ENCODE peak calls at places on chromosomes 1 and 21, in ten cellular contexts. One of them, this sample, is unnamed.

GRCh38 chr1:4044967-4045366 is 144.9 kb upstream of the C1orf174 start:
- DNase-seq in stomach: no peak
- DNase-seq in SK-N-SH: no peak
- DNase-seq in HepG2: no peak
- DNase-seq in K562: no peak
- DNase-seq in sigmoid colon: no peak
- DNase-seq in tibial nerve: no peak
- DNase-seq in ovary: no peak
- DNase-seq in A549: no peak
- DNase-seq in esophagus muscularis mucosa: no peak
- DNase-seq in this sample: no peak

GRCh38 chr21:38861989-38862683 is 56.4 kb downstream of the ETS2 start:
- DNase-seq in A549: no peak
- DNase-seq in HepG2: no peak
- DNase-seq in tibial nerve: no peak
- DNase-seq in K562: no peak
- DNase-seq in esophagus muscularis mucosa: no peak
- DNase-seq in SK-N-SH: no peak
- DNase-seq in stomach: no peak
- DNase-seq in ovary: no peak
- DNase-seq in sigmoid colon: no peak
- DNase-seq in this sample: no peak

GRCh38 chr21:44865561-44866280 is 7.8 kb downstream of the PTTG1IP start:
- DNase-seq in stomach: peak
- DNase-seq in ovary: no peak
- DNase-seq in sigmoid colon: peak
- DNase-seq in A549: no peak
- DNase-seq in tibial nerve: no peak
- DNase-seq in esophagus muscularis mucosa: no peak
- DNase-seq in K562: no peak
- DNase-seq in HepG2: no peak
- DNase-seq in SK-N-SH: no peak
- DNase-seq in this sample: no peak

GRCh38 chr1:204573563-204573925 is 57.3 kb downstream of the MDM4 start:
- DNase-seq in A549: peak
- DNase-seq in esophagus muscularis mucosa: no peak
- DNase-seq in tibial nerve: no peak
- DNase-seq in stomach: no peak
- DNase-seq in sigmoid colon: peak
- DNase-seq in SK-N-SH: no peak
- DNase-seq in K562: no peak
- DNase-seq in ovary: no peak
- DNase-seq in HepG2: peak
- DNase-seq in this sample: no peak

GRCh38 chr1:217562229-217562878 is 68.5 kb downstream of the GPATCH2 start:
- DNase-seq in sigmoid colon: no peak
- DNase-seq in HepG2: peak
- DNase-seq in tibial nerve: no peak
- DNase-seq in esophagus muscularis mucosa: no peak
- DNase-seq in SK-N-SH: no peak
- DNase-seq in stomach: no peak
- DNase-seq in A549: peak
- DNase-seq in ovary: no peak
- DNase-seq in K562: no peak
- DNase-seq in this sample: no peak

GRCh38 chr1:117590273-117590925 is 15.4 kb upstream of the TENT5C start:
- DNase-seq in ovary: no peak
- DNase-seq in esophagus muscularis mucosa: no peak
- DNase-seq in A549: no peak
- DNase-seq in sigmoid colon: no peak
- DNase-seq in SK-N-SH: no peak
- DNase-seq in stomach: peak
- DNase-seq in HepG2: no peak
- DNase-seq in K562: no peak
- DNase-seq in tibial nerve: no peak
- DNase-seq in this sample: no peak

GRCh38 chr1:58783090-58783992 is 506 bp downstream of the JUN start:
- DNase-seq in sigmoid colon: peak
- DNase-seq in tibial nerve: peak
- DNase-seq in A549: no peak
- DNase-seq in K562: peak
- DNase-seq in esophagus muscularis mucosa: peak
- DNase-seq in SK-N-SH: peak
- DNase-seq in HepG2: no peak
- DNase-seq in ovary: peak
- DNase-seq in stomach: peak
- DNase-seq in this sample: peak

GRCh38 chr1:220353229-220354012 is 81.2 kb upstream of the RAB3GAP2 start:
- DNase-seq in stomach: no peak
- DNase-seq in A549: no peak
- DNase-seq in sigmoid colon: no peak
- DNase-seq in K562: no peak
- DNase-seq in esophagus muscularis mucosa: no peak
- DNase-seq in HepG2: peak
- DNase-seq in ovary: no peak
- DNase-seq in tibial nerve: no peak
- DNase-seq in SK-N-SH: no peak
- DNase-seq in this sample: no peak

GRCh38 chr1:229027622-229028182 is 243.2 kb upstream of the RAB4A start:
- DNase-seq in tibial nerve: peak
- DNase-seq in HepG2: peak
- DNase-seq in stomach: no peak
- DNase-seq in A549: no peak
- DNase-seq in ovary: peak
- DNase-seq in SK-N-SH: no peak
- DNase-seq in esophagus muscularis mucosa: no peak
- DNase-seq in sigmoid colon: peak
- DNase-seq in K562: no peak
- DNase-seq in this sample: peak

GRCh38 chr1:98133151-98133550 is 212.3 kb upstream of the DPYD start:
- DNase-seq in A549: no peak
- DNase-seq in sigmoid colon: no peak
- DNase-seq in esophagus muscularis mucosa: no peak
- DNase-seq in K562: no peak
- DNase-seq in HepG2: no peak
- DNase-seq in stomach: no peak
- DNase-seq in tibial nerve: no peak
- DNase-seq in SK-N-SH: no peak
- DNase-seq in ovary: no peak
- DNase-seq in this sample: no peak

GRCh38 chr1:118360817-118361216 is 175.8 kb upstream of the SPAG17 start:
- DNase-seq in K562: no peak
- DNase-seq in esophagus muscularis mucosa: no peak
- DNase-seq in stomach: no peak
- DNase-seq in sigmoid colon: no peak
- DNase-seq in A549: no peak
- DNase-seq in ovary: no peak
- DNase-seq in HepG2: no peak
- DNase-seq in tibial nerve: no peak
- DNase-seq in SK-N-SH: no peak
- DNase-seq in this sample: no peak

GRCh38 chr1:25169610-25170009 is 62.7 kb downstream of the SYF2 start:
- DNase-seq in stomach: no peak
- DNase-seq in HepG2: no peak
- DNase-seq in K562: no peak
- DNase-seq in A549: no peak
- DNase-seq in tibial nerve: no peak
- DNase-seq in esophagus muscularis mucosa: peak
- DNase-seq in SK-N-SH: no peak
- DNase-seq in ovary: no peak
- DNase-seq in sigmoid colon: no peak
- DNase-seq in this sample: no peak

GRCh38 chr1:25554886-25555752 is 11.7 kb downstream of the LDLRAP1 start:
- DNase-seq in sigmoid colon: no peak
- DNase-seq in stomach: no peak
- DNase-seq in SK-N-SH: no peak
- DNase-seq in HepG2: no peak
- DNase-seq in ovary: no peak
- DNase-seq in K562: no peak
- DNase-seq in esophagus muscularis mucosa: no peak
- DNase-seq in tibial nerve: no peak
- DNase-seq in A549: no peak
- DNase-seq in this sample: no peak

GRCh38 chr1:225772848-225773247 is 4.8 kb upstream of the SRP9 start:
- DNase-seq in stomach: peak
- DNase-seq in SK-N-SH: no peak
- DNase-seq in A549: no peak
- DNase-seq in tibial nerve: no peak
- DNase-seq in HepG2: no peak
- DNase-seq in K562: no peak
- DNase-seq in esophagus muscularis mucosa: no peak
- DNase-seq in ovary: no peak
- DNase-seq in sigmoid colon: no peak
- DNase-seq in this sample: no peak

GRCh38 chr1:207054476-207054875 is 1.4 kb downstream of the PFKFB2 start:
- DNase-seq in tibial nerve: no peak
- DNase-seq in SK-N-SH: no peak
- DNase-seq in ovary: no peak
- DNase-seq in K562: no peak
- DNase-seq in esophagus muscularis mucosa: no peak
- DNase-seq in stomach: no peak
- DNase-seq in sigmoid colon: no peak
- DNase-seq in HepG2: no peak
- DNase-seq in A549: no peak
- DNase-seq in this sample: no peak

GRCh38 chr1:207050768-207051614 is at the start of gene YOD1:
- DNase-seq in sigmoid colon: peak
- DNase-seq in ovary: peak
- DNase-seq in SK-N-SH: peak
- DNase-seq in esophagus muscularis mucosa: peak
- DNase-seq in HepG2: peak
- DNase-seq in K562: peak
- DNase-seq in A549: peak
- DNase-seq in tibial nerve: peak
- DNase-seq in stomach: peak
- DNase-seq in this sample: peak

GRCh38 chr1:207050428-207050767 is 610 bp downstream of the YOD1 start:
- DNase-seq in HepG2: no peak
- DNase-seq in tibial nerve: no peak
- DNase-seq in esophagus muscularis mucosa: no peak
- DNase-seq in sigmoid colon: no peak
- DNase-seq in ovary: no peak
- DNase-seq in stomach: no peak
- DNase-seq in A549: no peak
- DNase-seq in SK-N-SH: no peak
- DNase-seq in K562: no peak
- DNase-seq in this sample: no peak

GRCh38 chr1:207051615-207051943 is 571 bp upstream of the YOD1 start:
- DNase-seq in HepG2: no peak
- DNase-seq in K562: no peak
- DNase-seq in SK-N-SH: no peak
- DNase-seq in stomach: no peak
- DNase-seq in A549: no peak
- DNase-seq in esophagus muscularis mucosa: no peak
- DNase-seq in tibial nerve: no peak
- DNase-seq in ovary: no peak
- DNase-seq in sigmoid colon: no peak
- DNase-seq in this sample: no peak

DNA sequence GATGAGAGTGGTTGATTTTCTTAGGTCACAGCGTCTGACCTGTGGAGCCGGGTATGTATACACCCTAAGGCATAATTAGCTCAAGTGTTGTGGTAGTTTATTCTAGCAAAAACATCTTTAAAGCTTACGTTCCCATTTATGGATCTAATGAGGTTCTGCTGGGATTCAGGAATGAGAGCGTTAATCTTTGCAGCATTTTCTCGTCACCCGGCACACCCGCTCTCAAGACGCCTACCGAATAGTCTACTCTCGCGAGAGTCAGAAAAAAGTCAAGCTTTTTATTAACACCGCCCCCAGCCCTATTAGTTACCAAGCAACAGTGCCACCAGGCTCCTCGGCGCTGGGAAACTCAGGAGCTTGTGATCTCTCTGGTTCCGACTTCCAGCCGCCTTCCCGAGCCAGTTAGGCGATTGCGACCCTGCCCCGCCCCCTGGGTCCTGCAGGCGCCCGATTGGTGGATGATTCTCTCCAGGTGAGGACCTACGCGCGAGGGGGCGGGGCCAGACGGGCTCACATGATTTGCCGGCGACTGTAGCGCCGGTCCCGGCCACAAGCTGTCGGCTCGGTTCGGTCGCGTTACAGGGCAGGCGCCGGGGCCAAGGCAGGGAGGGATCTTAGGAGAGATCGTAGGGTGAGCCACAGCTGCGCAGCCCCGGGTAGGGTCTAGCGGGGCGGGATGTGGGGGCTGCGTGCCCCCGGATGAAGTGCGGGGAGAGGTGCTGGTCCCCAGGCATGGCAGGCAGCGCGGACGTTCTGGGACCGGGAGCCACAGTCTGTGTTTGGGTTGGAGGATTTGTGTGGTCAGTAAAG is at the start of gene PFKFB2:
- DNase-seq in esophagus muscularis mucosa: peak
- DNase-seq in tibial nerve: peak
- DNase-seq in ovary: peak
- DNase-seq in sigmoid colon: peak
- DNase-seq in HepG2: peak
- DNase-seq in stomach: peak
- DNase-seq in SK-N-SH: peak
- DNase-seq in A549: peak
- DNase-seq in K562: peak
- DNase-seq in this sample: peak
- TF ChIP-seq CTCF in esophagus muscularis mucosa: peak
- TF ChIP-seq CTCF in tibial nerve: peak
- TF ChIP-seq CTCF in ovary: no peak
- TF ChIP-seq CTCF in sigmoid colon: peak
- TF ChIP-seq CTCF in HepG2: peak
- TF ChIP-seq CTCF in stomach: peak
- TF ChIP-seq CTCF in SK-N-SH: peak
- TF ChIP-seq CTCF in A549: no peak
- TF ChIP-seq CTCF in K562: peak
- TF ChIP-seq CTCF in this sample: peak

GRCh38 chr21:34595457-34595856 is 19.5 kb downstream of the RCAN1 start:
- DNase-seq in tibial nerve: no peak
- DNase-seq in ovary: no peak
- DNase-seq in stomach: no peak
- DNase-seq in SK-N-SH: no peak
- DNase-seq in HepG2: peak
- DNase-seq in A549: no peak
- DNase-seq in K562: no peak
- DNase-seq in sigmoid colon: no peak
- DNase-seq in esophagus muscularis mucosa: peak
- DNase-seq in this sample: no peak
- TF ChIP-seq EP300 in tibial nerve: no peak
- TF ChIP-seq EP300 in ovary: no peak
- TF ChIP-seq EP300 in stomach: no peak
- TF ChIP-seq EP300 in SK-N-SH: no peak
- TF ChIP-seq EP300 in HepG2: no peak
- TF ChIP-seq EP300 in A549: no peak
- TF ChIP-seq EP300 in K562: no peak
- TF ChIP-seq EP300 in sigmoid colon: no peak
- TF ChIP-seq EP300 in esophagus muscularis mucosa: no peak
- TF ChIP-seq EP300 in this sample: no peak

GRCh38 chr1:70221241-70222077 is at the start of gene SRSF11:
- DNase-seq in tibial nerve: peak
- DNase-seq in ovary: peak
- DNase-seq in A549: peak
- DNase-seq in HepG2: peak
- DNase-seq in SK-N-SH: peak
- DNase-seq in stomach: peak
- DNase-seq in K562: peak
- DNase-seq in sigmoid colon: peak
- DNase-seq in esophagus muscularis mucosa: peak
- DNase-seq in this sample: peak
- TF ChIP-seq CTCF in tibial nerve: no peak
- TF ChIP-seq CTCF in ovary: no peak
- TF ChIP-seq CTCF in A549: no peak
- TF ChIP-seq CTCF in HepG2: no peak
- TF ChIP-seq CTCF in SK-N-SH: peak
- TF ChIP-seq CTCF in stomach: no peak
- TF ChIP-seq CTCF in K562: peak
- TF ChIP-seq CTCF in sigmoid colon: no peak
- TF ChIP-seq CTCF in esophagus muscularis mucosa: peak
- TF ChIP-seq CTCF in this sample: peak

GRCh38 chr21:42819861-42820512 is 59.4 kb downstream of the WDR4 start:
- DNase-seq in SK-N-SH: no peak
- DNase-seq in stomach: no peak
- DNase-seq in HepG2: no peak
- DNase-seq in tibial nerve: no peak
- DNase-seq in esophagus muscularis mucosa: peak
- DNase-seq in ovary: no peak
- DNase-seq in sigmoid colon: no peak
- DNase-seq in A549: no peak
- DNase-seq in K562: no peak
- DNase-seq in this sample: no peak
- TF ChIP-seq EP300 in SK-N-SH: no peak
- TF ChIP-seq EP300 in stomach: no peak
- TF ChIP-seq EP300 in HepG2: no peak
- TF ChIP-seq EP300 in tibial nerve: no peak
- TF ChIP-seq EP300 in esophagus muscularis mucosa: no peak
- TF ChIP-seq EP300 in ovary: no peak
- TF ChIP-seq EP300 in sigmoid colon: no peak
- TF ChIP-seq EP300 in A549: no peak
- TF ChIP-seq EP300 in K562: no peak
- TF ChIP-seq EP300 in this sample: no peak